ENCODE peak calls at places on chromosome 19, in seven cellular contexts. F is body of pancreas, O is BE2C, Y is right atrium auricular region, K is A549, N is pancreas, M is breast epithelium. H is an unnamed sample.

GRCh38 chr19:29831041-29831548 is 19.3 kb downstream of the CCNE1 start:
- DNase-seq in F (no peak), O (no peak), Y (no peak), K (peak; percentile 71), N (no peak), M (no peak), H (no peak)

GRCh38 chr19:7868671-7869452 is 5.3 kb downstream of the PRR36 start:
- DNase-seq in F (peak; percentile 85), O (no peak), Y (no peak), K (peak; percentile 91), N (peak; percentile 93), M (peak; percentile 79), H (peak; percentile 53)

GRCh38 chr19:16316506-16316882 is 8.1 kb upstream of the KLF2 start:
- DNase-seq in F (no peak), O (no peak), Y (no peak), K (no peak), N (no peak), M (no peak), H (no peak)

GRCh38 chr19:2546128-2547032 is 70.5 kb downstream of the GADD45B start:
- DNase-seq in F (peak; percentile 46), O (no peak), Y (peak; percentile 96), K (no peak), N (peak; percentile 71), M (peak; percentile 82), H (peak; percentile 86)

GRCh38 chr19:1261863-1262686 is 7.1 kb upstream of the CIRBP start:
- DNase-seq in F (peak; percentile 97), O (no peak), Y (no peak), K (peak; percentile 80), N (peak; percentile 89), M (peak; percentile 84), H (peak; percentile 41)

GRCh38 chr19:3606690-3607289 is at the start of gene TBXA2R:
- DNase-seq in F (peak; percentile 45), O (peak; percentile 81), Y (peak; percentile 76), K (peak; percentile 51), N (peak; percentile 79), M (no peak), H (peak; percentile 28)

GRCh38 chr19:14405380-14405757 is 13.8 kb downstream of the DDX39A start:
- DNase-seq in F (no peak), O (no peak), Y (no peak), K (no peak), N (no peak), M (no peak), H (no peak)

GRCh38 chr19:2820112-2820702 is 539 bp downstream of the ZNF554 start:
- DNase-seq in F (peak; percentile 26), O (no peak), Y (no peak), K (no peak), N (peak; percentile 64), M (no peak), H (peak; percentile 52)

GRCh38 chr19:51702103-51702753 is 9.1 kb downstream of the SPACA6 start:
- DNase-seq in F (peak; percentile 87), O (peak; percentile 47), Y (peak; percentile 89), K (peak; percentile 71), N (peak; percentile 91), M (peak; percentile 90), H (peak; percentile 65)

GRCh38 chr19:29712744-29713516 is 2.1 kb downstream of the C19orf12 start:
- DNase-seq in F (no peak), O (no peak), Y (no peak), K (no peak), N (no peak), M (no peak), H (no peak)

GRCh38 chr19:7962644-7963268 is 19.3 kb upstream of the TIMM44 start:
- DNase-seq in F (no peak), O (no peak), Y (no peak), K (no peak), N (no peak), M (no peak), H (no peak)

GRCh38 chr19:43576479-43576878 is 878 bp downstream of the PINLYP start:
- DNase-seq in F (no peak), O (no peak), Y (no peak), K (no peak), N (no peak), M (no peak), H (no peak)

GRCh38 chr19:46192990-46193650 is 36.4 kb upstream of the IGFL1 start:
- DNase-seq in F (no peak), O (peak; percentile 62), Y (peak; percentile 80), K (peak; percentile 84), N (no peak), M (peak; percentile 72), H (no peak)

GRCh38 chr19:898663-899062 is 5.4 kb downstream of the RNU6-9 start:
- DNase-seq in F (no peak), O (peak; percentile 71), Y (no peak), K (no peak), N (no peak), M (no peak), H (no peak)

GRCh38 chr19:1286859-1287621 is 1.4 kb downstream of the EFNA2 start:
- DNase-seq in F (no peak), O (no peak), Y (no peak), K (no peak), N (no peak), M (no peak), H (no peak)

GRCh38 chr19:28406966-28407365 is 806.0 kb downstream of the UQCRFS1 start:
- DNase-seq in F (no peak), O (no peak), Y (no peak), K (no peak), N (no peak), M (no peak), H (peak; percentile 9)

GRCh38 chr19:47660435-47660832 is 51.5 kb downstream of the BICRA start:
- DNase-seq in F (no peak), O (no peak), Y (no peak), K (peak; percentile 43), N (no peak), M (no peak), H (no peak)
- H3K4me1 ChIP-seq in F (peaks cover 23% of the 10 kb centered on the region), O (peaks cover 3% of the 10 kb centered on the region), Y (no peaks in the 10 kb centered on the region), K (peaks cover 40% of the 10 kb centered on the region), N (peaks cover 6% of the 10 kb centered on the region), M (peaks cover 12% of the 10 kb centered on the region), H (peaks cover 7% of the 10 kb centered on the region)

DNA sequence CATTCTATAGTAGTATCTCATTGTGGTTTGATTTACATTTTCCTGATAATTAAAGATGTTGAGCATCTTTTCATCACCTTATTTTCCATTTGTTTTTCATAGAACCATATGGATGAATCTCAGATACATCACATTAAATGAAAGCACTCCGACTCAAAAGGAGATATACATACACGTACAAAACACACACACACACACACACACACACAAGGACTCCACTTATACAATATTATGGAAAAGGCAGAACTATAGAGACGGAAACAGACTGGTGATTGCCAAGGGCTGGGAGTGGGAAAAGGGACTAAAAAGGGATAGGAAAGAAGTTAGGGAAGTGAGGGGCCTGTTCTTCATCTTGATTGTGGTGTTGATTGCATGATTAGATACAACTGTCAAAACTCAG is 24.3 kb downstream of the ZNF585A start:
- DNase-seq in F (no peak), O (no peak), Y (no peak), K (no peak), N (no peak), M (no peak), H (no peak)
- H3K4me3 ChIP-seq in F (no peak overlapping the region), O (no peak overlapping the region), Y (no peak overlapping the region), K (no peak overlapping the region), N (no peak overlapping the region), M (no peak overlapping the region), H (no peak overlapping the region)

GRCh38 chr19:35958660-35959039 is 22.5 kb downstream of the LRFN3 start:
- DNase-seq in F (no peak), O (no peak), Y (no peak), K (no peak), N (no peak), M (no peak), H (no peak)

GRCh38 chr19:35955881-35956634 is 19.9 kb downstream of the LRFN3 start:
- DNase-seq in F (no peak), O (no peak), Y (no peak), K (no peak), N (no peak), M (no peak), H (no peak)

GRCh38 chr19:35960432-35960972 is 24.3 kb downstream of the LRFN3 start:
- DNase-seq in F (no peak), O (no peak), Y (no peak), K (no peak), N (no peak), M (no peak), H (no peak)

GRCh38 chr19:35959968-35960320 is 23.8 kb downstream of the LRFN3 start:
- DNase-seq in F (no peak), O (no peak), Y (no peak), K (no peak), N (no peak), M (no peak), H (no peak)

DNA sequence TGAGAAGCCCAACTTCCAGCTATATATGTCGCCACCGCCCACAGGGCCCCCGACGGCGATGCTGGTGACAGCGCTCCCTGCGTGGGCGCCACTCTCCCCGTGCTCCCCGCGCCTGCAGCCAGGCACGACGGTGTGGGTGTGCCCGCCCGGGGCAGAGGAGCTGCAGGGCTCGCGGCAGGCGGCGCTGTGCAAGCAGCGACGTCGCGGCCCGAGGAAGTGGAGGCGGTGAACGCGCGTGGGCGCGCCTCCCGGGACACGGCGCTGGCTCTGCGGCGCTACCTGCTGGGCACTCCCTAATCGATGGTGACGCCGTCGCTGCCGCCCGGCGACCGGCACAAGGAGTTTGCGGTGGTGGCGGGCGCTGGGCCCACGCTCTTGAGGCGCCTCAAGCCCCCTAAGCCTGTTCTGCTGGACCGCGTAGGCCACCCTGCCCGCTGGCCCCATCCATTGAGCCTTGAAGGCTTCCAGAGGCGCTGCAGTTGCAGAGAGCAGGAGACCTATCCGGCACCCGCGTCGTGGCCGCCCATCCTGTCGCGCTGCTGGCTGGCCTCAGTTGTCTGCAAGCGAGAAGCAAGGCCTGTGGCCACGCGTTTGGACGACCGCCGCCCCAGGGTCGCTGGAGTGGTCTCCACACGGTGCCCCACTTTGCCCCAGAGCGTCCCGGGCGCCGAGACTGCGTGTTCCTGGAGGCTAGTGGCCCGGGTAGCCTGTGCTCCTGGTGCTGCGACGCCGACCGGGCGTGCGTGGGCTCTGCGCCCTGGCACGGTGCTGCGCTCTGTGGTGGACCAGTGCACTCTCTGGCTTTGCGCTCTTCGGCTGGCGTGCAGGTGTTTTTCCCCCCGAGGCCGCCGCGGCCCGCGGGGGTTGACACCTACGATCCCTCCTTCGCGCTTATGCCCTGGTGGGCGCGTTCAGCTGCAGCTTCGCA is 23.1 kb downstream of the LRFN3 start:
- DNase-seq in F (no peak), O (peak; percentile 36), Y (no peak), K (no peak), N (peak; percentile 70), M (no peak), H (no peak)
- TF ChIP-seq CTCF in F (no peak), O (peak; percentile 29), Y (peak; percentile 46), K (peak; percentile 43), N (no peak), M (no peak), H (peak; percentile 36)

GRCh38 chr19:38707512-38708114 is 36.7 kb downstream of the CAPN12 start:
- DNase-seq in F (peak; percentile 61), O (no peak), Y (peak; percentile 82), K (no peak), N (peak; percentile 77), M (peak; percentile 87), H (peak; percentile 61)

GRCh38 chr19:38709119-38709518 is 35.2 kb downstream of the CAPN12 start:
- DNase-seq in F (no peak), O (no peak), Y (no peak), K (no peak), N (no peak), M (no peak), H (no peak)

GRCh38 chr19:38706792-38707511 is 37.3 kb downstream of the CAPN12 start:
- DNase-seq in F (no peak), O (no peak), Y (no peak), K (no peak), N (no peak), M (no peak), H (no peak)

GRCh38 chr19:38709671-38710415 is 34.4 kb downstream of the CAPN12 start:
- DNase-seq in F (no peak), O (no peak), Y (no peak), K (no peak), N (no peak), M (no peak), H (no peak)

GRCh38 chr19:38708413-38709024 is 35.8 kb downstream of the CAPN12 start:
- DNase-seq in F (no peak), O (no peak), Y (no peak), K (no peak), N (no peak), M (no peak), H (no peak)
- H3K4me1 ChIP-seq in F (peaks cover 53% of the 10 kb centered on the region), O (no peaks in the 10 kb centered on the region), Y (peaks cover 3% of the 10 kb centered on the region), K (peaks cover 76% of the 10 kb centered on the region), N (peaks cover 11% of the 10 kb centered on the region), M (peaks cover 32% of the 10 kb centered on the region), H (no peaks in the 10 kb centered on the region)